ENCODE peak calls at places on chromosomes 2 and 18, in eight cellular contexts. F, X, N, T, J, U, D and P are unnamed samples.

GRCh38 chr2:195395351-195395750 is 261.7 kb upstream of the SLC39A10 start:
- DNase-seq in F (peak), X (no peak), N (no peak), T (no peak), J (no peak), U (no peak), D (no peak), P (no peak)

GRCh38 chr2:236856856-236857616 is 228.7 kb upstream of the COPS8 start:
- DNase-seq in F (no peak), X (peak), N (no peak), T (no peak), J (no peak), U (no peak), D (no peak), P (no peak)

GRCh38 chr2:173171924-173172643 is 96.4 kb downstream of the MAP3K20 start:
- DNase-seq in F (no peak), X (no peak), N (no peak), T (no peak), J (no peak), U (no peak), D (no peak), P (no peak)

GRCh38 chr2:173547493-173547892 is 192.8 kb downstream of the CDCA7 start:
- DNase-seq in F (no peak), X (no peak), N (no peak), T (no peak), J (no peak), U (no peak), D (no peak), P (no peak)

GRCh38 chr2:191797937-191798873 is 48.7 kb downstream of the CAVIN2 start:
- DNase-seq in F (no peak), X (no peak), N (no peak), T (no peak), J (no peak), U (no peak), D (no peak), P (no peak)

GRCh38 chr2:147607379-147607778 is 237.4 kb upstream of the ACVR2A start:
- DNase-seq in F (no peak), X (no peak), N (no peak), T (no peak), J (no peak), U (no peak), D (no peak), P (no peak)

GRCh38 chr2:66960161-66960560 is 437.0 kb upstream of the ETAA1 start:
- DNase-seq in F (no peak), X (no peak), N (no peak), T (no peak), J (no peak), U (no peak), D (no peak), P (no peak)

GRCh38 chr2:155727097-155727906 is 605.2 kb downstream of the NR4A2 start:
- DNase-seq in F (no peak), X (peak), N (no peak), T (no peak), J (no peak), U (no peak), D (no peak), P (no peak)

GRCh38 chr18:63083555-63083954 is 236.0 kb downstream of the BCL2 start:
- DNase-seq in F (peak), X (no peak), N (no peak), T (no peak), J (no peak), U (no peak), D (no peak), P (no peak)

GRCh38 chr18:76231402-76231801 is 263.6 kb downstream of the ZNF516 start:
- DNase-seq in F (no peak), X (peak), N (no peak), T (no peak), J (no peak), U (no peak), D (no peak), P (no peak)

GRCh38 chr2:204228169-204228940 is 291.8 kb downstream of the ICOS start:
- DNase-seq in F (no peak), X (peak), N (no peak), T (no peak), J (no peak), U (no peak), D (no peak), P (no peak)

GRCh38 chr2:218345491-218346176 is 11.0 kb upstream of the CATIP start:
- DNase-seq in F (no peak), X (peak), N (no peak), T (no peak), J (no peak), U (no peak), D (no peak), P (no peak)

GRCh38 chr2:64942693-64943092 is 46.5 kb upstream of the SLC1A4 start:
- DNase-seq in F (no peak), X (no peak), N (no peak), T (no peak), J (no peak), U (no peak), D (no peak), P (no peak)
- H3K4me3 ChIP-seq in F (no peak), X (no peak), N (no peak), T (no peak), J (no peak), U (no peak), D (no peak), P (no peak)

GRCh38 chr2:104862061-104862941 is 8.4 kb downstream of the POU3F3 start:
- DNase-seq in F (no peak), X (peak), N (no peak), T (no peak), J (no peak), U (no peak), D (no peak), P (no peak)
- H3K4me3 ChIP-seq in F (no peak), X (peak), N (no peak), T (no peak), J (no peak), U (no peak), D (no peak), P (peak)

DNA sequence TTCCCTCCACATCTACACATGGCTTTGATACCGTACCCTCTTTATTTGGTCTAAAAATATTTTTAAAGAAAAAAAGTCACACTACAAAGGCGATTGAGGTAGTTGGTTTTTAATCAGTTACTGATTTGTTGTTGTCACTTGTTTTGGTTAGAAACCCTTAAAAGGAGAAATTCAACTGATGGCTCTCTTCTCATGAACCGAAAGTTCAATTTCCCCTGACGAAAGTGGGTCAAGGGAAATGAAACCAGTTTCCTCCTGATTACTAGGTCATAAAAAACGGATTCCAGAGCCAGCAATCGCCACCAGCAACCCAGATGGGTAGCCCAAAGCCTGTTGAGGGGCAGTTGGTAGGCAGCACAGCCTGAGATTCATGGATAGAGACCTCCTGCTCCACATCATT is 63.2 kb downstream of the DLGAP1 start:
- DNase-seq in F (no peak), X (no peak), N (no peak), T (no peak), J (no peak), U (no peak), D (peak), P (no peak)
- H3K4me3 ChIP-seq in F (no peak), X (no peak), N (no peak), T (no peak), J (no peak), U (no peak), D (no peak), P (no peak)

DNA sequence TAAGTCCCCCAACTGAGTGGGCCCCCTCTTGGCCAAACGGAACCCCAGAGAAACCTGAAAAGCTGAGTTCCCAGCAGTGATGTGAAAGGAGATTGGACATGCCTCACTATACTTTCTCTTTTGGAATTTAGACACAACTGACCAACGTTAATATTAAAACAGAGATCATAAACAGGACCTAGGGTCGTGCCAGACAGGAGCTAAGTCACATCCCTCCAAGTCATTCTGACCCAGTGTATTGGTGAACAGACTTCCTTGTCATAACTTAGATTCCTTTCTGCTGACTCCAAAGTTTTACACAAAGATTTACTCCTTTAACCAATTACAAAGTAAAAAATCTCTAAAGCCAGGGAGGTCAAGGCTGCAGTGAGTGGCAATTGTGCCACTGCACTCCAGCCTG is 46.9 kb downstream of the UXS1 start:
- DNase-seq in F (peak), X (no peak), N (no peak), T (no peak), J (no peak), U (no peak), D (no peak), P (no peak)
- H3K4me3 ChIP-seq in F (no peak), X (no peak), N (no peak), T (no peak), J (peak), U (no peak), D (no peak), P (no peak)

GRCh38 chr2:112053917-112054846 is 887 bp upstream of the TMEM87B start:
- DNase-seq in F (peak), X (peak), N (peak), T (peak), J (peak), U (peak), D (peak), P (peak)
- H3K4me3 ChIP-seq in F (peak), X (peak), N (peak), T (peak), J (peak), U (peak), D (peak), P (peak)